ENCODE peak calls at places on chromosome 12, in five cellular contexts. N is HCEC 1CT, Q is activated T-helper 1 cell treated with Interleukin-2 at 50 U/mL for 16 hours, X is HT1080, Z is GM20000. S is an unnamed sample.

GRCh38 chr12:109951751-109952150 is 44.4 kb downstream of the GIT2 start:
- DNase-seq in N (peak; percentile 81), Z (no peak), X (peak; percentile 88), Q (no peak), S (peak; percentile 90)

GRCh38 chr12:69720748-69721147 is 17.9 kb upstream of the RAB3IP start:
- DNase-seq in N (no peak), Z (no peak), X (no peak), Q (no peak), S (no peak)

GRCh38 chr12:68617160-68617926 is 6.6 kb downstream of the RAP1B start:
- DNase-seq in N (peak; percentile 80), Q (no peak), X (no peak), Z (no peak), S (no peak)

GRCh38 chr12:25186788-25187397 is 8.1 kb downstream of the DNAI7 start:
- DNase-seq in N (no peak), X (peak; percentile 18), Q (no peak), Z (peak; percentile 17), S (no peak)

GRCh38 chr12:109544955-109545531 is 28.3 kb downstream of the MMAB start:
- DNase-seq in Q (no peak), Z (no peak), N (peak; percentile 22), X (peak; percentile 73), S (no peak)

GRCh38 chr12:100186071-100186470 is 14.5 kb upstream of the ACTR6 start:
- DNase-seq in N (no peak), X (no peak), Q (no peak), Z (no peak), S (no peak)

GRCh38 chr12:44677724-44678123 is 198.4 kb downstream of the NELL2 start:
- DNase-seq in Z (no peak), N (no peak), Q (no peak), X (peak; percentile 3), S (no peak)

GRCh38 chr12:62846506-62846905 is 88.4 kb downstream of the PPM1H start:
- DNase-seq in X (no peak), Q (no peak), Z (no peak), N (peak; percentile 41), S (no peak)

GRCh38 chr12:74051848-74052247 is 485.8 kb upstream of the ATXN7L3B start:
- DNase-seq in Z (no peak), Q (no peak), N (no peak), X (no peak), S (no peak)

GRCh38 chr12:133129368-133130037 is 571 bp downstream of the ZNF891 start:
- DNase-seq in N (peak; percentile 29), Q (no peak), Z (no peak), X (peak; percentile 2), S (peak; percentile 3)

GRCh38 chr12:12212769-12213168 is 54.1 kb downstream of the LRP6 start:
- DNase-seq in X (no peak), Z (no peak), N (no peak), Q (no peak), S (no peak)

GRCh38 chr12:71158361-71158882 is 623 bp upstream of the TSPAN8 start:
- DNase-seq in X (no peak), N (no peak), Z (no peak), Q (no peak), S (peak; percentile 8)

GRCh38 chr12:46959484-46959883 is 119.9 kb upstream of the PCED1B start:
- DNase-seq in X (peak; percentile 96), Q (no peak), N (peak; percentile 95), Z (no peak), S (peak; percentile 69)